ENCODE peak calls at places on chromosomes 16 and 17, in seven cellular contexts. N is dorsolateral prefrontal cortex, O is AG04450, L is foreskin fibroblast, Z is body of pancreas, G is Peyer's patch, K is thyroid gland. R is an unnamed sample.

GRCh38 chr17:82647593-82648164 is 565 bp downstream of the WDR45B start:
- DNase-seq in N (no peak), O (no peak), L (no peak), Z (peak), G (peak), K (peak), R (no peak)

GRCh38 chr17:78934681-78935418 is 9.7 kb upstream of the TIMP2 start:
- DNase-seq in N (no peak), O (no peak), L (no peak), Z (no peak), G (no peak), K (no peak), R (peak)

GRCh38 chr16:27319257-27319965 is 5.6 kb downstream of the IL4R start:
- DNase-seq in N (no peak), O (no peak), L (no peak), Z (no peak), G (no peak), K (no peak), R (no peak)

GRCh38 chr16:16036359-16036792 is 87.0 kb downstream of the ABCC1 start:
- DNase-seq in N (no peak), O (no peak), L (no peak), Z (no peak), G (no peak), K (no peak), R (no peak)

GRCh38 chr17:57945999-57946797 is 9.0 kb downstream of the CUEDC1 start:
- DNase-seq in N (no peak), O (no peak), L (peak), Z (no peak), G (no peak), K (peak), R (no peak)

GRCh38 chr17:1643293-1643998 is 2.1 kb downstream of the SCARF1 start:
- DNase-seq in N (no peak), O (no peak), L (no peak), Z (peak), G (peak), K (peak), R (no peak)

GRCh38 chr17:1730345-1731193 is 6.1 kb downstream of the WDR81 start:
- DNase-seq in N (no peak), O (no peak), L (peak), Z (peak), G (peak), K (peak), R (peak)

GRCh38 chr17:80695979-80696378 is 151.3 kb downstream of the RPTOR start:
- DNase-seq in N (no peak), O (no peak), L (no peak), Z (no peak), G (no peak), K (no peak), R (no peak)

GRCh38 chr17:61401280-61402072 is 1.8 kb downstream of the TBX2 start:
- DNase-seq in N (no peak), O (no peak), L (no peak), Z (no peak), G (no peak), K (no peak), R (peak)

GRCh38 chr17:44144966-44145739 is 3.4 kb downstream of the HROB start:
- DNase-seq in N (no peak), O (no peak), L (no peak), Z (no peak), G (no peak), K (no peak), R (no peak)

GRCh38 chr17:80719449-80719848 is 174.8 kb downstream of the RPTOR start:
- DNase-seq in N (no peak), O (no peak), L (no peak), Z (no peak), G (no peak), K (no peak), R (no peak)

GRCh38 chr17:42275527-42276358 is 448 bp downstream of the STAT5B start:
- DNase-seq in N (no peak), O (peak), L (no peak), Z (no peak), G (no peak), K (no peak), R (peak)

GRCh38 chr16:24525970-24526559 is 13.3 kb upstream of the RBBP6 start:
- DNase-seq in N (no peak), O (no peak), L (no peak), Z (peak), G (no peak), K (no peak), R (no peak)

GRCh38 chr16:24972608-24973220 is 42.5 kb downstream of the ARHGAP17 start:
- DNase-seq in N (no peak), O (no peak), L (no peak), Z (no peak), G (no peak), K (no peak), R (no peak)

GRCh38 chr16:71440669-71441347 is 1.0 kb downstream of the TLE7 start:
- DNase-seq in N (no peak), O (no peak), L (no peak), Z (no peak), G (no peak), K (no peak), R (no peak)

GRCh38 chr17:74466785-74467158 is 338 bp downstream of the CD300A start:
- DNase-seq in N (no peak), O (no peak), L (no peak), Z (no peak), G (no peak), K (no peak), R (no peak)

GRCh38 chr17:46832945-46833839 is 14.7 kb upstream of the WNT3 start:
- DNase-seq in N (peak), O (peak), L (peak), Z (peak), G (no peak), K (no peak), R (no peak)

GRCh38 chr17:14701901-14702300 is 401.0 kb downstream of the HS3ST3B1 start:
- DNase-seq in N (no peak), O (no peak), L (no peak), Z (no peak), G (no peak), K (no peak), R (no peak)

GRCh38 chr16:68275611-68276191 is 11.4 kb downstream of the SLC7A6 start:
- DNase-seq in N (no peak), O (no peak), L (no peak), Z (no peak), G (no peak), K (no peak), R (no peak)
- H3K4me3 ChIP-seq in N (no peak), O (no peak), L (no peak), Z (no peak), G (no peak), K (no peak), R (no peak)

DNA sequence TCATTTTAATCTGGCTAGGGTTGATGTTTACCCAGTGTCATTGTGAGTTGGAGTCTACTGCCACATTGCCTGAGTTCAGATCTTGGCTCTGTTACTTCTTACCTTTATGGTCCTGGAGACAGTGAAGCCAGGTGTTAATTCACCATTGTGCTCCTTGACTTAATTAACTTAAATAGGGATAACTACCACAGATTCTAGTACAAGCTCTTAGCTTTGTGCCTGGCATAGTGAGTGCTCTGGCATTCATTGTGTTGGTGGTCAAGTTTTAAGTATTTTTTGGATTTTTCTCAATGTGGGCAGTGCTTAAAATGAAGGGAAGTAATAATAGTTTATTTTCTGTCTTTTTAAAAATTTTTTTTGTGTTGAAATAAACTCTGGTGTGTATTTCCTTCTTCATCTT is 4.6 kb downstream of the HAPSTR1 start:
- DNase-seq in N (no peak), O (no peak), L (no peak), Z (no peak), G (no peak), K (no peak), R (no peak)
- H3K4me3 ChIP-seq in N (no peak), O (peak), L (no peak), Z (no peak), G (no peak), K (no peak), R (no peak)

GRCh38 chr16:84617631-84618427 is at the start of gene COTL1:
- DNase-seq in N (peak), O (peak), L (peak), Z (peak), G (peak), K (peak), R (peak)

GRCh38 chr16:84618428-84619102 is 687 bp upstream of the COTL1 start:
- DNase-seq in N (no peak), O (peak), L (peak), Z (peak), G (peak), K (no peak), R (peak)

GRCh38 chr16:84617068-84617630 is 729 bp downstream of the COTL1 start:
- DNase-seq in N (no peak), O (no peak), L (no peak), Z (peak), G (peak), K (peak), R (peak)

GRCh38 chr16:84614914-84615813 is 2.7 kb downstream of the COTL1 start:
- DNase-seq in N (no peak), O (no peak), L (no peak), Z (no peak), G (peak), K (no peak), R (no peak)

GRCh38 chr16:84616515-84616914 is 1.4 kb downstream of the COTL1 start:
- DNase-seq in N (no peak), O (no peak), L (no peak), Z (no peak), G (no peak), K (peak), R (no peak)
- H3K4me3 ChIP-seq in N (peak), O (peak), L (peak), Z (peak), G (peak), K (no peak), R (peak)

GRCh38 chr17:72592967-72593325 is 472.1 kb downstream of the SOX9 start:
- DNase-seq in N (no peak), O (no peak), L (no peak), Z (no peak), G (no peak), K (no peak), R (no peak)
- H3K4me3 ChIP-seq in N (peak), O (no peak), L (no peak), Z (no peak), G (peak), K (no peak), R (no peak)

GRCh38 chr17:32357615-32358014 is 7.7 kb downstream of the ZNF207 start:
- DNase-seq in N (no peak), O (no peak), L (no peak), Z (no peak), G (no peak), K (no peak), R (no peak)
- H3K4me3 ChIP-seq in N (no peak), O (no peak), L (no peak), Z (no peak), G (no peak), K (no peak), R (no peak)

R was measured in ovary.